ENCODE peak calls at places on chromosomes 7 and 10, in four cellular contexts. M is left ventricle myocardium inferior; F is left lung; Y is CD8-positive, alpha-beta T cell. E is an unnamed sample.

GRCh38 chr7:22675917-22676343 is 51.1 kb upstream of the IL6 start:
- DNase-seq in M (no peak), F (no peak), Y (peak; percentile 50), E (no peak)

GRCh38 chr10:5283305-5284158 is 81.2 kb upstream of the UCN3 start:
- DNase-seq in Y (peak; percentile 59), F (no peak), M (peak; percentile 58), E (peak; percentile 71)

GRCh38 chr10:14481752-14482151 is 151.0 kb upstream of the FRMD4A start:
- DNase-seq in Y (no peak), M (no peak), F (no peak), E (no peak)

GRCh38 chr7:29123611-29124190 is 22.6 kb downstream of the CPVL start:
- DNase-seq in Y (no peak), M (no peak), F (no peak), E (no peak)

GRCh38 chr10:86960003-86960862 is 1.8 kb downstream of the SNCG start:
- DNase-seq in M (peak; percentile 39), F (no peak), Y (no peak), E (no peak)

GRCh38 chr7:8060241-8060640 is 91.6 kb downstream of the GLCCI1 start:
- DNase-seq in Y (no peak), F (no peak), M (no peak), E (no peak)

GRCh38 chr7:108188724-108189123 is 58.6 kb upstream of the LAMB4 start:
- DNase-seq in Y (no peak), F (no peak), M (no peak), E (no peak)

GRCh38 chr7:130273863-130274262 is 7.2 kb downstream of the CPA2 start:
- DNase-seq in Y (no peak), F (no peak), M (no peak), E (no peak)

GRCh38 chr7:32164341-32164996 is 94.3 kb upstream of the PDE1C start:
- DNase-seq in M (no peak), Y (no peak), F (no peak), E (no peak)

GRCh38 chr7:4227105-4228010 is 454.7 kb upstream of the FOXK1 start:
- DNase-seq in M (no peak), F (peak; percentile 26), Y (no peak), E (peak; percentile 41)

GRCh38 chr7:142150869-142151268 is 39.4 kb downstream of the MGAM2 start:
- DNase-seq in M (no peak), F (no peak), Y (no peak), E (no peak)

GRCh38 chr10:78964952-78965633 is 103.7 kb upstream of the ZMIZ1 start:
- DNase-seq in F (peak; percentile 83), Y (no peak), M (peak; percentile 25), E (peak; percentile 72)

GRCh38 chr10:88994034-88994433 is 3.4 kb downstream of the FAS start:
- DNase-seq in Y (no peak), F (no peak), M (no peak), E (no peak)

GRCh38 chr7:110386914-110387313 is 704.0 kb upstream of the LRRN3 start:
- DNase-seq in F (no peak), Y (no peak), M (no peak), E (no peak)

GRCh38 chr10:32149257-32149955 is 93.2 kb upstream of the KIF5B start:
- DNase-seq in Y (no peak), F (no peak), M (peak; percentile 56), E (no peak)

GRCh38 chr10:89471110-89471814 is 56.9 kb downstream of the IFIT5 start:
- DNase-seq in Y (no peak), M (no peak), F (no peak), E (no peak)

GRCh38 chr10:73950569-73950968 is 39.6 kb downstream of the PLAU start:
- DNase-seq in F (no peak), Y (no peak), M (no peak), E (no peak)

GRCh38 chr10:88849224-88849623 is 2.4 kb downstream of the ANKRD22 start:
- DNase-seq in F (no peak), Y (no peak), M (no peak), E (no peak)

GRCh38 chr10:75440271-75440793 is 8.9 kb downstream of the LRMDA start:
- DNase-seq in Y (no peak), M (no peak), F (no peak), E (no peak)

GRCh38 chr10:8088504-8088903 is 34.0 kb downstream of the GATA3 start:
- DNase-seq in M (no peak), Y (peak; percentile 55), F (no peak), E (no peak)

GRCh38 chr10:34083567-34083966 is 731.5 kb downstream of the PARD3 start:
- DNase-seq in M (no peak), F (no peak), Y (no peak), E (no peak)

GRCh38 chr7:43649755-43650274 is 66.9 kb downstream of the STK17A start:
- DNase-seq in F (no peak), M (no peak), Y (peak; percentile 81), E (no peak)

GRCh38 chr10:85600744-85601081 is 765.9 kb downstream of the GRID1 start:
- DNase-seq in M (no peak), F (no peak), Y (no peak), E (no peak)

GRCh38 chr7:122699017-122699416 is at the start of gene RNF133:
- DNase-seq in M (no peak), F (no peak), Y (no peak), E (no peak)

GRCh38 chr10:95406651-95407280 is 116.0 kb upstream of the PDLIM1 start:
- DNase-seq in Y (no peak), F (no peak), M (peak; percentile 82), E (peak; percentile 68)

GRCh38 chr7:18461785-18462467 is 33.6 kb upstream of the HDAC9 start:
- DNase-seq in Y (no peak), F (no peak), M (no peak), E (no peak)

GRCh38 chr10:47031953-47032465 is 120.8 kb downstream of the PTPN20 start:
- DNase-seq in M (no peak), Y (peak; percentile 39), F (no peak), E (peak; percentile 38)

GRCh38 chr7:156608176-156608478 is 32.4 kb upstream of the RNF32 start:
- DNase-seq in Y (no peak), F (peak; percentile 73), M (no peak), E (no peak)

GRCh38 chr7:50749908-50750307 is 32.8 kb downstream of the GRB10 start:
- DNase-seq in F (no peak), M (no peak), Y (no peak), E (no peak)

GRCh38 chr7:92925876-92926696 is 89.7 kb upstream of the CDK6 start:
- DNase-seq in M (no peak), F (no peak), Y (no peak), E (no peak)

GRCh38 chr7:24980695-24981543 is 941 bp upstream of the OSBPL3 start:
- DNase-seq in F (peak; percentile 84), M (no peak), Y (no peak), E (peak; percentile 68)

GRCh38 chr7:127581716-127582115 is 3.7 kb downstream of the GCC1 start:
- DNase-seq in Y (no peak), M (no peak), F (no peak), E (no peak)

GRCh38 chr10:43867113-43867512 is 218.4 kb upstream of the ZNF32 start:
- DNase-seq in F (no peak), M (no peak), Y (no peak), E (no peak)

GRCh38 chr7:124856299-124856888 is 73.2 kb downstream of the POT1 start:
- DNase-seq in F (no peak), M (no peak), Y (no peak), E (no peak)
- TF ChIP-seq CTCF in F (peak; percentile 48), M (peak; percentile 67), Y (peak; percentile 76), E (peak; percentile 72)

GRCh38 chr10:123143825-123144168 is 4.1 kb upstream of the HMX2 start:
- DNase-seq in M (no peak), F (no peak), Y (no peak), E (no peak)

GRCh38 chr10:123146013-123146891 is 1.7 kb upstream of the HMX2 start:
- DNase-seq in Y (no peak), M (no peak), F (no peak), E (no peak)

GRCh38 chr10:123143162-123143824 is 4.6 kb upstream of the HMX2 start:
- DNase-seq in Y (no peak), M (no peak), F (peak; percentile 46), E (no peak)

GRCh38 chr10:123145542-123146012 is 2.4 kb upstream of the HMX2 start:
- DNase-seq in F (no peak), Y (no peak), M (no peak), E (no peak)

DNA sequence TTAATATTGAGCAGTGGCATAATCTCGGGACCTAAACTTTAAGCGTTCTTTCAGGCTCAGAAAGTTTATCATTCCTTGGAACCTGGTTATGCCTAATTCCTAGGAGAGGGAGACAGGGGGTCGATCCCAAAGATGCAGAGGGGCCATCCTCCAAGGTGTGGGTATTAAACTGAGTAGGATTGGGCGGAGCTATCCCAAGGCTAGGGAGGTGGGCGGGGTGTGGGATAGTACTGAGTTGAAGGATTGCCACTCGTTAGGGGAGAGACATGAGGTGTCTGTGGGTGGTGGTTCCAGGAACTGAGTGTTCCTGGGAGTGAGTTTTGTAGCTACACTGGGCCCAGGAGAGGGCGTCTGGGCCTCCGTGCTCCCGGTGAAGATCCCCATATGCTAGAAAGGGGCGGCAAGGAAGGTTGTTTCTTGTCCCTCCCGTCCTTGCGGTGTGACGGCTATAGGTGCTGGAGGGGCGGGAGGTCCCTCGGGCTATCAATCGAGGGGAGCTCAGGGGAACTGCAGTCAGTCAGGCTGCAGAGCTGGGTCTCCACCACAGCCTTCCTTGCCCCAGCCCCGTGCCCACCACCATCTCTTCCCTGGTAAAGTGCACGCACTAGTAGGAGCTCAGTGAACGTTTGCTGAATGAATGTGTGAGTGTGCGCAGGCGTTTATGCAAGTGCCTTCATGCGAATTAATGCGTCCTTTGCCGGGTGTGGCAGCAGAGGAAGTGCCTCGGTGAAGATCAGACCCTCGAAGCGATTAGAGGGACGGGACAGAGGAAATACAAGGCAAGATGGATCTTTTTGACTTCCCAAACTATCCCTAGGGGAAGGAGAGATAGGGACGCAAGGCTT is 3.0 kb upstream of the HMX2 start:
- DNase-seq in M (no peak), F (no peak), Y (no peak), E (no peak)
- TF ChIP-seq CTCF in M (no peak), F (no peak), Y (no peak), E (no peak)

DNA sequence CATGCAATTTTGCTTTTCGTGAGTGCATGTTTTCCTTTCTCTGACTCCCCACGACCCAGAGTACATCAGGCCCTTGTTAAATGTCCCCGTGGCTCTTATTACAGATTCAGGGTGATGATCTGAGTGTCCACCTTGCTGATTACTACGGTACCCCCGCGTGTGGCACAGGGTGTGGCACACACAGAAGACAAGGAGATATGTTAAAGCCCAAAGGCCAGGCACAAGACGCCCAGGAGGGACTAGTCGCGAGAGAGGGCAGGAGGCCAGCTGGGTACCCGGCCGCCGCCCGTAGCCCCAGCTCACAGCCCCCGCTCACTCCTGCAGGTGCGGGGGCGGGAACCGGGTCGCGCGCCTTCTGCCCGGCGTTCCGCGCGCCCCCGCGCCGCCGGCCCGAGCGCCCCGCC is 281 bp upstream of the EXOC6 start:
- DNase-seq in Y (no peak), M (no peak), F (no peak), E (no peak)
- TF ChIP-seq CTCF in Y (no peak), M (no peak), F (no peak), E (no peak)

DNA sequence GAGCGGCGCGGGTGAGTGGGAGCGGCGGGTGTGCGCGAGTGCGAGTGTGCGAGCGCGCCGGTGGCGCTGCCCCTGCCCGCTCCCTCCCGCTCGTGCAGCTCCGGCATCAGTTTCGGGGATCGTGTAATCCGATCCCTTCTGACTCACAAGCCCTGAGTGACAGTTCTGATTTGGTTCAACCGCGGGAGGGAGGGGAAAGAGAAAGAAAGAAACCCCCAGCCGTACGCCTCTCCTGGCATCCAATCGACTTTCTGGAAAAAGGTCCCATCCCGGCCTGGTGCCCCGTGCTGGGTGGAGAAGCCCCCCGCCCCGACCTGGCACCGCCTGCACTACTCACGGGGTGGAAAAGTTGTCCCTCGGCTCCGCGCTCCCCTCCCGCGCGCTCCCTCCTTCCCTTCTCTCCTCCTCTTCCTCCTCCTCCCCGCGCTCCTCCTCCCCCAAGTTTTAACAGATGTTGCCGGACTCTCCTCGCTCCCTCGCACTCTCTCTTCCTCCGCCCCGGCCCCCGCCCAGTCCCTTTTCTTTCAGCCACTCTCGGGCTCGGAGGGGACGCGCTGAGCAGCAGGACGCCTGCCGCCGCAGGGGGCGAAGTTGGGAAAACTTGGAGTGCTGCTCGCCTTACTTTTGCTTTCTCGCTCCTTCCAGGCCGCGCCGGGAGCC is at the start of gene GLI3:
- DNase-seq in Y (no peak), F (peak; percentile 86), M (peak; percentile 88), E (peak; percentile 88)
- TF ChIP-seq CTCF in Y (no peak), F (no peak), M (peak; percentile 51), E (peak; percentile 29)